ENCODE peak calls at places on chromosomes 3 and 15, in four cellular contexts. H, L, K and F are unnamed samples.

GRCh38 chr15:25684521-25685215 is 178.5 kb downstream of the ATP10A start:
- DNase-seq in K (peak), H (peak), L (peak), F (no peak)

GRCh38 chr3:114858329-114858728 is 288.8 kb downstream of the ZBTB20 start:
- DNase-seq in L (no peak), K (no peak), H (no peak), F (no peak)

GRCh38 chr3:197372076-197372661 is 73.8 kb upstream of the DLG1 start:
- DNase-seq in K (no peak), H (no peak), L (no peak), F (no peak)

GRCh38 chr3:123642182-123642956 is 57.5 kb upstream of the HACD2 start:
- DNase-seq in H (peak), K (peak), L (peak), F (peak)

GRCh38 chr3:4963669-4964589 is 15.3 kb upstream of the BHLHE40 start:
- DNase-seq in L (no peak), K (no peak), H (no peak), F (no peak)

GRCh38 chr15:39321977-39322376 is 258.9 kb upstream of the THBS1 start:
- DNase-seq in L (no peak), H (no peak), K (no peak), F (no peak)

GRCh38 chr3:85081191-85081895 is 122.6 kb downstream of the CADM2 start:
- DNase-seq in H (no peak), K (no peak), L (no peak), F (no peak)

GRCh38 chr3:32198714-32199113 is 39.8 kb upstream of the CMTM8 start:
- DNase-seq in L (no peak), K (no peak), H (no peak), F (no peak)

GRCh38 chr3:86792316-86792715 is 198.6 kb downstream of the VGLL3 start:
- DNase-seq in L (no peak), H (no peak), K (no peak), F (no peak)

GRCh38 chr3:102144063-102144462 is 290.8 kb upstream of the ZPLD1 start:
- DNase-seq in H (no peak), K (no peak), L (no peak), F (no peak)

GRCh38 chr3:25483456-25483855 is 55.4 kb downstream of the RARB start:
- DNase-seq in L (no peak), K (no peak), H (no peak), F (no peak)

GRCh38 chr15:52021128-52021671 is 2.2 kb downstream of the MAPK6 start:
- DNase-seq in H (no peak), L (no peak), K (peak), F (no peak)

GRCh38 chr15:52019394-52020252 is 604 bp downstream of the MAPK6 start:
- DNase-seq in K (peak), L (peak), H (peak), F (peak)

GRCh38 chr15:52020253-52021085 is 1.4 kb downstream of the MAPK6 start:
- DNase-seq in K (no peak), L (no peak), H (no peak), F (no peak)

GRCh38 chr15:52018693-52019393 is at the start of gene MAPK6:
- DNase-seq in L (peak), K (peak), H (peak), F (peak)

GRCh38 chr15:52018244-52018643 is 775 bp upstream of the MAPK6 start:
- DNase-seq in H (no peak), L (no peak), K (no peak), F (no peak)
- H3K4me3 ChIP-seq in H (peak), L (peak), K (no peak), F (peak)

GRCh38 chr3:45795882-45796765 is at the start of gene SLC6A20:
- DNase-seq in L (no peak), H (no peak), K (no peak), F (peak)
- H3K4me3 ChIP-seq in L (peak), H (peak), K (peak), F (peak)

DNA sequence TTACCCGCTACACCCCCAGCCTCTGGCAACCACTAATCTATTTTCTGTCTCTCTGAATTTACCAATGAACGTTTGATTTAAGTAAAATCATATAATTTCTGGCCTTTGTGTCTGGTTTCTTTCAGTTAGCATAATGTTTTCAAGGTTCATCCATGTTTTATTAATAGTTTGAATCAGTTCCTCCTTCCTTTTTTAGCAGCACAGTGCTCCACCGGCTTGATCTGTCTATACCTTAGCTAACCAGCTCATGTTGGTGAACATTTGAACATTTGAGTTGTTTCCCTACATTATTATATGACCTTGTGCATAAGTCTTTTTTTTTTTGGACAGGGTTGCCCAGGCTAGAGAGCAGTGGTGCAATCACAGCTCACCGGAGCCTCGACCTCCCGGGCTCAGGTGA is 33.3 kb downstream of the PDE8A start:
- DNase-seq in H (no peak), K (no peak), L (no peak), F (no peak)
- H3K4me3 ChIP-seq in H (no peak), K (no peak), L (no peak), F (no peak)

GRCh38 chr3:157441102-157441622 is 4.5 kb downstream of the PTX3 start:
- DNase-seq in L (no peak), K (no peak), H (no peak), F (no peak)

GRCh38 chr3:157442729-157443128 is 6.1 kb downstream of the PTX3 start:
- DNase-seq in L (no peak), H (no peak), K (no peak), F (no peak)

GRCh38 chr3:157438371-157438735 is 1.7 kb downstream of the PTX3 start:
- DNase-seq in H (no peak), K (no peak), L (no peak), F (no peak)

GRCh38 chr3:157436583-157437300 is at the start of gene PTX3:
- DNase-seq in K (peak), H (no peak), L (no peak), F (no peak)
- H3K4me3 ChIP-seq in K (peak), H (peak), L (peak), F (no peak)

GRCh38 chr3:106560451-106560966 is 691.7 kb upstream of the CBLB start:
- DNase-seq in K (no peak), H (no peak), L (no peak), F (no peak)

GRCh38 chr3:106570426-106570825 is 701.6 kb upstream of the CBLB start:
- DNase-seq in K (no peak), L (no peak), H (no peak), F (no peak)

GRCh38 chr3:106566277-106566676 is 697.5 kb upstream of the CBLB start:
- DNase-seq in K (no peak), L (no peak), H (no peak), F (no peak)
- H3K4me3 ChIP-seq in K (no peak), L (no peak), H (no peak), F (no peak)